ENCODE peak calls at places on chromosomes 2 and 18, in nine cellular contexts. O is left lung; G is A549; F is OCI-LY7; Q is CD8-positive, alpha-beta T cell; D is H9; K is right lobe of liver; M is body of pancreas; J is tibial nerve. S is an unnamed sample.

GRCh38 chr2:102285368-102285767 is 26.0 kb upstream of the IL1RL1 start:
- DNase-seq in Q (no peak), G (no peak), K (no peak), D (no peak), J (no peak), M (no peak), F (no peak), O (no peak), S (no peak)

GRCh38 chr2:19711470-19712372 is 190.1 kb downstream of the TTC32 start:
- DNase-seq in O (no peak), G (peak; percentile 62), K (no peak), D (peak; percentile 67), J (no peak), F (no peak), M (peak; percentile 12), Q (no peak), S (no peak)

GRCh38 chr18:64416990-64417389 is 268.1 kb upstream of the LINC00305 start:
- DNase-seq in D (no peak), K (no peak), M (no peak), O (no peak), Q (no peak), J (no peak), G (no peak), F (no peak), S (no peak)

GRCh38 chr18:58310517-58310916 is 266.5 kb downstream of the NEDD4L start:
- DNase-seq in D (no peak), G (no peak), F (no peak), J (no peak), Q (peak; percentile 60), K (no peak), M (peak; percentile 89), O (peak; percentile 86), S (peak; percentile 87)

GRCh38 chr18:62768172-62768943 is 53.0 kb downstream of the PHLPP1 start:
- DNase-seq in D (no peak), G (no peak), O (no peak), M (no peak), Q (no peak), J (no peak), F (no peak), K (no peak), S (no peak)

GRCh38 chr18:23438608-23439366 is 14.3 kb upstream of the RIOK3 start:
- DNase-seq in J (no peak), O (no peak), D (no peak), M (no peak), Q (no peak), F (no peak), G (no peak), K (no peak), S (no peak)

GRCh38 chr2:86347401-86347800 is 10.0 kb upstream of the REEP1 start:
- DNase-seq in J (no peak), M (no peak), Q (no peak), K (no peak), D (no peak), G (no peak), F (no peak), O (no peak), S (no peak)

GRCh38 chr18:2939317-2939716 is 73.6 kb downstream of the LPIN2 start:
- DNase-seq in D (no peak), G (peak; percentile 58), K (peak; percentile 91), O (no peak), F (no peak), J (no peak), M (peak; percentile 80), Q (no peak), S (no peak)

GRCh38 chr2:98895901-98896300 is 40.1 kb downstream of the CRACDL start:
- DNase-seq in F (no peak), K (no peak), J (no peak), O (no peak), M (no peak), G (no peak), D (no peak), Q (peak; percentile 19), S (no peak)

DNA sequence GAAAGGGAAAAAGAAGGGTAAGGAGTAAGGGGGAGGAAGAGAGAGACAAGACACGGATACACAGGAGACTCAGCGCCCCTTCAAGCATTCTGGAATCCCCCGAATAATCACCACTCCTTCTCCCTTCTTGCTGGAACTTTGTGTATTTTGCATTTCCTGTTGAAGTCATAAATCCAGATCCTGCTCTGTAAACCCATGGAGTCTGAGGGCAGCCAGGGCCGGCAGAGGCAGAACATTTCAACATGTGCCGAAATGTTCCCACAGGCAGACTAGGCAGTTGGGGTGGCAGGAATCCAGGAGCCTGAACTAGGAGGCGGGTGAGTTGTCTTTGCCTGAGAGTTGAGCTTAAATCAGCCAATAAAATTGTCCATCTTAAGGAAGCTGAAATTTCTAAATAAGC is 193.1 kb downstream of the SH3RF3 start:
- DNase-seq in G (no peak), J (peak; percentile 86), Q (no peak), K (no peak), F (no peak), D (no peak), O (no peak), M (peak; percentile 76), S (peak; percentile 95)
- H3K4me1 ChIP-seq in G (no peaks in the 10 kb centered on the region), J (peaks cover 96% of the 10 kb centered on the region), Q (peaks cover 20% of the 10 kb centered on the region), K (no peaks in the 10 kb centered on the region), F (no peaks in the 10 kb centered on the region), D (no peaks in the 10 kb centered on the region), O (peaks cover 29% of the 10 kb centered on the region), M (peaks cover 9% of the 10 kb centered on the region), S (peaks cover 18% of the 10 kb centered on the region)

GRCh38 chr18:9679125-9679524 is 29.0 kb upstream of the RAB31 start:
- DNase-seq in O (no peak), K (no peak), Q (no peak), M (no peak), G (no peak), F (no peak), D (no peak), J (no peak), S (no peak)

GRCh38 chr18:9671214-9671613 is 36.9 kb upstream of the RAB31 start:
- DNase-seq in O (no peak), M (no peak), J (no peak), D (no peak), Q (no peak), F (no peak), G (no peak), K (no peak), S (no peak)

GRCh38 chr18:9669016-9669415 is 39.1 kb upstream of the RAB31 start:
- DNase-seq in O (no peak), K (no peak), M (no peak), G (no peak), J (no peak), D (no peak), Q (no peak), F (no peak), S (no peak)

DNA sequence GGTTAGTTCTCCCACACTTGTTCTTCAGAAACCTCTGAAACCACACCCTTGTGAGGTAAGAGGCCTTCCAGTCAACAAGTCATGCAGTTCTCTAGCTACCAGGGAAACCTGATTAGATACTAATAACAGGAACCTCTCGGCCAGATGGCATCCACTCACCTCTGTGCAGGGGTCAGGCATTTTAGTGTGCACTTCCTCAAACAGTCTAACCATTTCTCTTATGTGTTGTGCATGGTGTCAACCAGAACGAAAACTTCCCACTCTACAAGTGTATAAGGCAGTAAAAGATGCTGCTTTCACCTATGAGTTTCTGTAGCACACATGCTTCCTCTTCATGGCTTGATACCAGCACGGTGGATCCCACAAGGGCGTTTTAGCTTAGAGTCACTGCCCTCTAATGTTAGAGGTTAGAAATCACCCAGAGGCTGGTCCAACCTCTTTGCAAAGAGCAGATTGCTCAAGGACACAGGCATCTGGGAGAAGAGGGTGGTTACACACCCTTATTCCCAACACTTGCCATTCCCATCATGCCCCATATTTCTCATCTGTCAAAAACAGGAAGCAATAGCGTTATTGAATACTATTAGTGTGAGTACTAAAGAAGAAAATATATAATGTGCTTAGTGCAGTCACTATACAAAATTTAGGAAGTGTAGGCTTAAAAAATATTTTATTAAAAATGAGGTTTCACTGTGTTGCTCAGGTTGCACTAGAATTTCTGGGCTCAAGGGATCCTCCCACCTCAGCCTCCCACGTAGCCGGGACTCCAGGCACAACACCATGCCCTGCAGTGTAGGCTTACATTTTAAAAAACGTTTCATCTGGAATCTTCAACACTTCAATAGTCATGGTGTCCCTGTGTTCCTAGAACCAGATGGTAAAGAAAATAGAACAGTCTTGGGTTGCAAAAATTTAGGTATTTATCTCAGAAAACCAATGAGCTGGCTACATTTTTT is 34.5 kb upstream of the RAB31 start:
- DNase-seq in G (peak; percentile 94), M (peak; percentile 85), F (peak; percentile 61), Q (no peak), O (no peak), K (no peak), J (no peak), D (peak; percentile 57), S (peak; percentile 8)
- TF ChIP-seq CTCF in G (peak; percentile 52), M (peak; percentile 32), F (peak; percentile 66), Q (no peak), O (peak; percentile 16), K (peak; percentile 15), J (no peak), D (peak; percentile 54), S (no peak)

GRCh38 chr2:63613391-63613901 is 24.7 kb downstream of the MDH1 start:
- DNase-seq in Q (no peak), D (no peak), O (no peak), M (no peak), J (no peak), K (no peak), G (no peak), F (no peak), S (no peak)
- H3K4me1 ChIP-seq in Q (no peaks in the 10 kb centered on the region), D (peaks cover 15% of the 10 kb centered on the region), O (no peaks in the 10 kb centered on the region), M (no peaks in the 10 kb centered on the region), J (no peaks in the 10 kb centered on the region), K (no peaks in the 10 kb centered on the region), G (peaks cover 7% of the 10 kb centered on the region), F (no peaks in the 10 kb centered on the region), S (no peaks in the 10 kb centered on the region)

GRCh38 chr2:237134831-237135230 is 49.1 kb downstream of the COPS8 start:
- DNase-seq in G (no peak), K (no peak), D (no peak), F (no peak), O (no peak), J (no peak), M (no peak), Q (no peak), S (no peak)

GRCh38 chr2:237130562-237131421 is 45.1 kb downstream of the COPS8 start:
- DNase-seq in J (no peak), D (no peak), G (no peak), O (no peak), K (no peak), M (no peak), F (no peak), Q (no peak), S (no peak)

GRCh38 chr2:237131749-237132148 is 46.1 kb downstream of the COPS8 start:
- DNase-seq in K (no peak), F (no peak), M (no peak), J (no peak), O (no peak), Q (no peak), G (no peak), D (peak; percentile 8), S (no peak)

GRCh38 chr2:237134321-237134720 is 48.6 kb downstream of the COPS8 start:
- DNase-seq in Q (no peak), D (peak; percentile 36), F (no peak), J (no peak), G (no peak), K (no peak), O (no peak), M (no peak), S (no peak)

DNA sequence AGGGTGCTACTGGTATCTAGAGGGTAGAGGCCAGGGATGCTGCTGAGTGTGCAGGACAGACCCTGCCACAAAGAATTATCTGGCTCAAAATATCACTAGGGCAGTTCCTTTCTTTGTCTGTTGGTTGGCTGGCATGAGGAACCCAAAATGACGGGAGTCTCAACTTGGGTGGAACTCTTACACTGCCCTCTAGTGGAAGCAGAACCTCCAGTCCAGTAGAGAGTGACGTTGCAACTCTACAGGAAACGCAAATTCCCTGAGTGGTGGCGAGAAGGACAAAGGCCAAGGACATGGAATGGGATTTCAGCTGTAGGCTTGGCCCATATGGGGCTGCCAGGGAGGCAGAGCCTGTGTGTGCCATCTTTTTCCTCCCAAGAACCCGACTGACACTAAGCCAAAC is 47.1 kb downstream of the COPS8 start:
- DNase-seq in D (peak; percentile 73), J (no peak), M (no peak), O (no peak), F (peak; percentile 42), G (peak; percentile 15), K (no peak), Q (no peak), S (no peak)
- TF ChIP-seq CTCF in D (peak; percentile 78), J (no peak), M (peak; percentile 16), O (peak; percentile 16), F (peak; percentile 83), G (peak; percentile 26), K (no peak), Q (no peak), S (no peak)

S was measured in thyroid gland.